ENCODE peak calls at places on chromosomes 3 and 15, in four cellular contexts. One of them, this sample, is unnamed.

GRCh38 chr3:67804545-67804944 is 150.1 kb upstream of the SUCLG2 start:
- DNase-seq in iris pigment epithelial cell: no peak
- DNase-seq in adrenal gland: no peak
- DNase-seq in LoVo: no peak
- DNase-seq in this sample: peak

GRCh38 chr3:60772584-60772983 is 478.7 kb downstream of the FHIT start:
- DNase-seq in LoVo: no peak
- DNase-seq in iris pigment epithelial cell: no peak
- DNase-seq in adrenal gland: no peak
- DNase-seq in this sample: no peak

GRCh38 chr15:90859234-90860131 is 8.9 kb upstream of the FURIN start:
- DNase-seq in adrenal gland: no peak
- DNase-seq in iris pigment epithelial cell: no peak
- DNase-seq in LoVo: no peak
- DNase-seq in this sample: no peak

GRCh38 chr3:152222327-152222726 is 46.4 kb upstream of the MBNL1 start:
- DNase-seq in iris pigment epithelial cell: peak
- DNase-seq in LoVo: no peak
- DNase-seq in adrenal gland: no peak
- DNase-seq in this sample: peak

GRCh38 chr3:52229656-52230055 is 4.2 kb upstream of the TLR9 start:
- DNase-seq in iris pigment epithelial cell: no peak
- DNase-seq in LoVo: no peak
- DNase-seq in adrenal gland: no peak
- DNase-seq in this sample: no peak

GRCh38 chr3:10021856-10022775 is 4.1 kb upstream of the FANCD2 start:
- DNase-seq in iris pigment epithelial cell: no peak
- DNase-seq in LoVo: no peak
- DNase-seq in adrenal gland: no peak
- DNase-seq in this sample: peak

GRCh38 chr3:151923901-151924300 is 50.5 kb downstream of the SUCNR1 start:
- DNase-seq in LoVo: no peak
- DNase-seq in adrenal gland: no peak
- DNase-seq in iris pigment epithelial cell: peak
- DNase-seq in this sample: peak

GRCh38 chr3:195910499-195910845 is 2.1 kb upstream of the TNK2 start:
- DNase-seq in iris pigment epithelial cell: no peak
- DNase-seq in adrenal gland: no peak
- DNase-seq in LoVo: no peak
- DNase-seq in this sample: no peak

GRCh38 chr15:58931985-58932384 is 1.5 kb downstream of the SLTM start:
- DNase-seq in LoVo: peak
- DNase-seq in iris pigment epithelial cell: peak
- DNase-seq in adrenal gland: no peak
- DNase-seq in this sample: peak

GRCh38 chr3:76514836-76515235 is 525.1 kb upstream of the ROBO2 start:
- DNase-seq in adrenal gland: no peak
- DNase-seq in LoVo: no peak
- DNase-seq in iris pigment epithelial cell: peak
- DNase-seq in this sample: no peak

GRCh38 chr3:184133840-184134745 is 1.1 kb upstream of the EIF2B5 start:
- DNase-seq in iris pigment epithelial cell: peak
- DNase-seq in LoVo: peak
- DNase-seq in adrenal gland: peak
- DNase-seq in this sample: peak

GRCh38 chr3:192545346-192545745 is 182.0 kb downstream of the FGF12 start:
- DNase-seq in LoVo: no peak
- DNase-seq in iris pigment epithelial cell: no peak
- DNase-seq in adrenal gland: no peak
- DNase-seq in this sample: no peak

GRCh38 chr15:90028376-90028775 is 27.3 kb downstream of the ZNF710 start:
- DNase-seq in adrenal gland: no peak
- DNase-seq in iris pigment epithelial cell: no peak
- DNase-seq in LoVo: no peak
- DNase-seq in this sample: no peak

GRCh38 chr3:152737021-152737908 is 97.7 kb upstream of the P2RY1 start:
- DNase-seq in LoVo: no peak
- DNase-seq in adrenal gland: no peak
- DNase-seq in iris pigment epithelial cell: peak
- DNase-seq in this sample: peak

GRCh38 chr3:103926936-103927335 is 1439.8 kb upstream of the ALCAM start:
- DNase-seq in iris pigment epithelial cell: no peak
- DNase-seq in adrenal gland: no peak
- DNase-seq in LoVo: no peak
- DNase-seq in this sample: no peak

GRCh38 chr15:31303434-31304073 is 23.1 kb upstream of the KLF13 start:
- DNase-seq in iris pigment epithelial cell: no peak
- DNase-seq in LoVo: peak
- DNase-seq in adrenal gland: no peak
- DNase-seq in this sample: no peak

GRCh38 chr3:14154895-14155432 is 23.4 kb downstream of the XPC start:
- DNase-seq in adrenal gland: no peak
- DNase-seq in LoVo: no peak
- DNase-seq in iris pigment epithelial cell: no peak
- DNase-seq in this sample: no peak

GRCh38 chr3:167829057-167829456 is 93.5 kb downstream of the SERPINI1 start:
- DNase-seq in LoVo: no peak
- DNase-seq in adrenal gland: no peak
- DNase-seq in iris pigment epithelial cell: no peak
- DNase-seq in this sample: no peak

GRCh38 chr3:52831500-52832301 is 1.2 kb upstream of the ITIH4 start:
- DNase-seq in adrenal gland: peak
- DNase-seq in LoVo: peak
- DNase-seq in iris pigment epithelial cell: peak
- DNase-seq in this sample: peak

GRCh38 chr3:122986790-122987189 is 40.8 kb downstream of the SEMA5B start:
- DNase-seq in LoVo: no peak
- DNase-seq in iris pigment epithelial cell: no peak
- DNase-seq in adrenal gland: no peak
- DNase-seq in this sample: no peak

GRCh38 chr3:176663819-176664218 is 533.5 kb downstream of the TBL1XR1 start:
- DNase-seq in iris pigment epithelial cell: peak
- DNase-seq in adrenal gland: no peak
- DNase-seq in LoVo: peak
- DNase-seq in this sample: peak

GRCh38 chr3:144687862-144688261 is 716.2 kb downstream of the DIPK2A start:
- DNase-seq in adrenal gland: no peak
- DNase-seq in LoVo: peak
- DNase-seq in iris pigment epithelial cell: no peak
- DNase-seq in this sample: peak

GRCh38 chr3:71099997-71100719 is 483.4 kb downstream of the FOXP1 start:
- DNase-seq in LoVo: no peak
- DNase-seq in iris pigment epithelial cell: peak
- DNase-seq in adrenal gland: no peak
- DNase-seq in this sample: peak

GRCh38 chr15:58864602-58865419 is 68.7 kb downstream of the SLTM start:
- DNase-seq in iris pigment epithelial cell: peak
- DNase-seq in adrenal gland: peak
- DNase-seq in LoVo: no peak
- DNase-seq in this sample: no peak

GRCh38 chr3:152151216-152151874 is 117.4 kb upstream of the MBNL1 start:
- DNase-seq in adrenal gland: no peak
- DNase-seq in LoVo: no peak
- DNase-seq in iris pigment epithelial cell: no peak
- DNase-seq in this sample: peak

GRCh38 chr3:89332311-89333159 is 225.1 kb downstream of the EPHA3 start:
- DNase-seq in LoVo: no peak
- DNase-seq in adrenal gland: no peak
- DNase-seq in iris pigment epithelial cell: no peak
- DNase-seq in this sample: no peak

GRCh38 chr3:113222412-113223086 is 11.2 kb downstream of the BOC start:
- DNase-seq in LoVo: no peak
- DNase-seq in iris pigment epithelial cell: no peak
- DNase-seq in adrenal gland: no peak
- DNase-seq in this sample: no peak

GRCh38 chr3:197713477-197713822 is 23.3 kb downstream of the RUBCN start:
- DNase-seq in iris pigment epithelial cell: no peak
- DNase-seq in adrenal gland: peak
- DNase-seq in LoVo: no peak
- DNase-seq in this sample: no peak

GRCh38 chr15:82923744-82924143 is 28.8 kb downstream of the HOMER2 start:
- DNase-seq in adrenal gland: no peak
- DNase-seq in iris pigment epithelial cell: no peak
- DNase-seq in LoVo: no peak
- DNase-seq in this sample: no peak

GRCh38 chr15:34855397-34855796 is 60.0 kb upstream of the ACTC1 start:
- DNase-seq in adrenal gland: no peak
- DNase-seq in LoVo: no peak
- DNase-seq in iris pigment epithelial cell: peak
- DNase-seq in this sample: peak

GRCh38 chr15:90064931-90065681 is 37.2 kb downstream of the IDH2 start:
- DNase-seq in adrenal gland: peak
- DNase-seq in LoVo: no peak
- DNase-seq in iris pigment epithelial cell: no peak
- DNase-seq in this sample: no peak

This sample was measured in ELR.